ENCODE peak calls at places on chromosomes 4 and X, in seven cellular contexts. N, H, Q, S, O, I and W are unnamed samples.

GRCh38 chr4:5746829-5747745 is 36.1 kb downstream of the EVC start:
- DNase-seq in N (no peak), H (no peak), Q (no peak), S (no peak), O (no peak), I (no peak), W (peak; percentile 31)

GRCh38 chr4:168119100-168119499 is 26.8 kb downstream of the ANXA10 start:
- DNase-seq in N (no peak), H (no peak), Q (no peak), S (no peak), O (no peak), I (no peak), W (no peak)

GRCh38 chrX:133493366-133493765 is 78.1 kb upstream of the GPC4 start:
- DNase-seq in N (no peak), H (no peak), Q (no peak), S (no peak), O (no peak), I (no peak), W (no peak)

GRCh38 chr4:115970859-115971258 is 857.4 kb upstream of the NDST4 start:
- DNase-seq in N (no peak), H (no peak), Q (no peak), S (no peak), O (no peak), I (no peak), W (no peak)

GRCh38 chr4:169054879-169055278 is 44.8 kb upstream of the CBR4 start:
- DNase-seq in N (no peak), H (no peak), Q (no peak), S (no peak), O (no peak), I (no peak), W (no peak)

GRCh38 chr4:33061727-33062126 is 2341.6 kb downstream of the PCDH7 start:
- DNase-seq in N (no peak), H (no peak), Q (peak; percentile 26), S (no peak), O (no peak), I (no peak), W (no peak)

GRCh38 chrX:54076903-54077302 is 32.6 kb upstream of the PHF8 start:
- DNase-seq in N (no peak), H (no peak), Q (no peak), S (no peak), O (no peak), I (no peak), W (no peak)

GRCh38 chrX:15694968-15695451 is 30.4 kb upstream of the CLTRN start:
- DNase-seq in N (no peak), H (no peak), Q (peak; percentile 59), S (no peak), O (no peak), I (no peak), W (no peak)

GRCh38 chr4:79653871-79654270 is 245.8 kb upstream of the GK2 start:
- DNase-seq in N (no peak), H (no peak), Q (no peak), S (no peak), O (no peak), I (peak; percentile 1), W (peak; percentile 35)

GRCh38 chrX:13891367-13892146 is 74.7 kb upstream of the GPM6B start:
- DNase-seq in N (no peak), H (peak; percentile 93), Q (no peak), S (no peak), O (no peak), I (no peak), W (no peak)

GRCh38 chrX:40060356-40060845 is 37.4 kb downstream of the BCOR start:
- DNase-seq in N (no peak), H (no peak), Q (no peak), S (no peak), O (no peak), I (no peak), W (no peak)

GRCh38 chr4:23930750-23931488 is 41.1 kb upstream of the PPARGC1A start:
- DNase-seq in N (no peak), H (peak; percentile 39), Q (peak; percentile 70), S (no peak), O (no peak), I (no peak), W (peak; percentile 74)

GRCh38 chr4:182258441-182259031 is 15.3 kb downstream of the TENM3 start:
- DNase-seq in N (no peak), H (peak; percentile 37), Q (no peak), S (no peak), O (no peak), I (no peak), W (no peak)

GRCh38 chrX:1903380-1903935 is 288.6 kb downstream of the ASMT start:
- DNase-seq in N (no peak), H (no peak), Q (no peak), S (no peak), O (no peak), I (peak; percentile 3), W (no peak)

GRCh38 chr4:1410491-1411325 is 4.5 kb upstream of the NKX1-1 start:
- DNase-seq in N (no peak), H (no peak), Q (peak; percentile 94), S (peak; percentile 96), O (no peak), I (no peak), W (peak; percentile 71)

GRCh38 chr4:6686104-6686787 is 7.4 kb upstream of the S100P start:
- DNase-seq in N (no peak), H (no peak), Q (no peak), S (no peak), O (no peak), I (no peak), W (no peak)

GRCh38 chrX:139126493-139126892 is 404.0 kb upstream of the F9 start:
- DNase-seq in N (no peak), H (no peak), Q (peak; percentile 64), S (no peak), O (no peak), I (no peak), W (no peak)

GRCh38 chr4:52751349-52751911 is at the start of gene ERVMER34-1:
- DNase-seq in N (no peak), H (no peak), Q (peak; percentile 83), S (peak; percentile 40), O (no peak), I (no peak), W (peak; percentile 88)

GRCh38 chr4:25800253-25800652 is 62.5 kb downstream of the SEL1L3 start:
- DNase-seq in N (no peak), H (no peak), Q (no peak), S (no peak), O (no peak), I (no peak), W (no peak)

GRCh38 chr4:151407466-151408379 is 1.3 kb upstream of the FHIP1A start:
- DNase-seq in N (no peak), H (peak; percentile 54), Q (no peak), S (no peak), O (no peak), I (no peak), W (peak; percentile 73)

GRCh38 chrX:54807524-54808108 is at the start of gene MAGED2:
- DNase-seq in N (peak; percentile 34), H (peak; percentile 39), Q (peak; percentile 64), S (no peak), O (peak; percentile 12), I (no peak), W (peak; percentile 64)

GRCh38 chr4:147741190-147741788 is 9.4 kb downstream of the ARHGAP10 start:
- DNase-seq in N (no peak), H (no peak), Q (no peak), S (no peak), O (no peak), I (peak; percentile 27), W (no peak)

GRCh38 chrX:123476636-123477219 is 256.1 kb downstream of the THOC2 start:
- DNase-seq in N (no peak), H (no peak), Q (no peak), S (no peak), O (no peak), I (no peak), W (no peak)

GRCh38 chrX:34893741-34894140 is 48.9 kb upstream of the FAM47B start:
- DNase-seq in N (no peak), H (peak; percentile 2), Q (peak; percentile 25), S (no peak), O (no peak), I (no peak), W (no peak)

GRCh38 chrX:110276778-110277177 is 41.1 kb downstream of the AMMECR1 start:
- DNase-seq in N (no peak), H (peak; percentile 1), Q (no peak), S (no peak), O (no peak), I (no peak), W (no peak)

GRCh38 chrX:134431894-134432293 is 28.1 kb upstream of the HPRT1 start:
- DNase-seq in N (no peak), H (no peak), Q (no peak), S (no peak), O (no peak), I (no peak), W (no peak)

GRCh38 chr4:48854395-48854683 is 23.5 kb downstream of the OCIAD1 start:
- DNase-seq in N (no peak), H (no peak), Q (no peak), S (no peak), O (no peak), I (no peak), W (no peak)

GRCh38 chrX:132743086-132743485 is 215.3 kb downstream of the HS6ST2 start:
- DNase-seq in N (no peak), H (no peak), Q (no peak), S (no peak), O (no peak), I (no peak), W (no peak)

GRCh38 chr4:8913121-8913857 is 41.6 kb upstream of the HMX1 start:
- DNase-seq in N (no peak), H (no peak), Q (no peak), S (no peak), O (no peak), I (no peak), W (peak; percentile 66)